ENCODE peak calls at places on chromosomes 1 and 21, in four cellular contexts. Q is adipocyte, A is thyroid gland, B is mammary epithelial cell. P is an unnamed sample.

GRCh38 chr1:109714661-109715372 is 2.8 kb downstream of the GSTM5 start:
- DNase-seq in Q (no peak), A (no peak), B (no peak), P (no peak)

GRCh38 chr1:15115542-15116330 is 37.8 kb upstream of the TMEM51 start:
- DNase-seq in Q (no peak), A (no peak), B (no peak), P (no peak)

GRCh38 chr1:37315236-37315870 is 159.0 kb upstream of the ZC3H12A start:
- DNase-seq in Q (no peak), A (no peak), B (no peak), P (no peak)

GRCh38 chr1:173190101-173190895 is 16.8 kb downstream of the TNFSF4 start:
- DNase-seq in Q (peak; percentile 74), A (peak; percentile 93), B (peak; percentile 93), P (peak; percentile 6)

GRCh38 chr1:107254306-107254705 is 113.5 kb downstream of the NTNG1 start:
- DNase-seq in Q (no peak), A (no peak), B (no peak), P (no peak)

GRCh38 chr1:108877324-108877812 is 583 bp downstream of the GPSM2 start:
- DNase-seq in Q (peak; percentile 72), A (peak; percentile 16), B (peak; percentile 40), P (no peak)

GRCh38 chr1:10659218-10659617 is 137.2 kb downstream of the CASZ1 start:
- DNase-seq in Q (no peak), A (no peak), B (no peak), P (no peak)

GRCh38 chr1:9908846-9909221 is 1.2 kb downstream of the CTNNBIP1 start:
- DNase-seq in Q (no peak), A (no peak), B (no peak), P (no peak)

GRCh38 chr1:5744342-5744741 is 247.9 kb downstream of the NPHP4 start:
- DNase-seq in Q (no peak), A (no peak), B (no peak), P (no peak)

DNA sequence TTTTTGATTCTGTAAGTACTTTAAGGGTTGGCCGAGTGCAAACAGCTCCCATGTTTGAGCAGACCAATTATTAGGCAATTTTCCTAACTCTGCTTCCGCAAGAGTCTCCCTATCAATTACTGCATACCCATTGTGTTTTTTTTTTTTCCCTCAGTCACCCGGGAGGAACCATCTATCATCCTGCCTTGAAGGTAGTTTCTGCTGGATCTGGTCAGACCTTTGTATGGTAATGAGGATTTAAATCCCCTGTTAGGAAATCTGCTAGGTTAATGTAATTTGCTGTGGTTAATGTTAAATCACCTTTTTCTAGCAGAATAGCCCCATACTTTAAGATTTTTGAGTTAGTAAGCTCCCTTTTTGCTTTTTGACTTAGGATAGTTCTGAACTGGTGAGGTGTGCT is 40.8 kb upstream of the WARS2 start:
- DNase-seq in Q (no peak), A (no peak), B (no peak), P (no peak)
- H3K9me3 ChIP-seq in Q (peaks cover 4% of the 10 kb centered on the region), A (no peaks in the 10 kb centered on the region), B (no peaks in the 10 kb centered on the region), P (no peaks in the 10 kb centered on the region)

GRCh38 chr21:45959182-45959581 is 22.4 kb upstream of the COL6A1 start:
- DNase-seq in Q (no peak), A (no peak), B (no peak), P (no peak)
- H3K9me3 ChIP-seq in Q (no peaks in the 10 kb centered on the region), A (no peaks in the 10 kb centered on the region), B (peaks cover 6% of the 10 kb centered on the region), P (no peaks in the 10 kb centered on the region)

GRCh38 chr1:203097001-203097400 is 11.2 kb upstream of the MYOG start:
- DNase-seq in Q (no peak), A (no peak), B (no peak), P (no peak)
- H3K9me3 ChIP-seq in Q (peaks cover 31% of the 10 kb centered on the region), A (no peaks in the 10 kb centered on the region), B (peaks cover 10% of the 10 kb centered on the region), P (no peaks in the 10 kb centered on the region)

DNA sequence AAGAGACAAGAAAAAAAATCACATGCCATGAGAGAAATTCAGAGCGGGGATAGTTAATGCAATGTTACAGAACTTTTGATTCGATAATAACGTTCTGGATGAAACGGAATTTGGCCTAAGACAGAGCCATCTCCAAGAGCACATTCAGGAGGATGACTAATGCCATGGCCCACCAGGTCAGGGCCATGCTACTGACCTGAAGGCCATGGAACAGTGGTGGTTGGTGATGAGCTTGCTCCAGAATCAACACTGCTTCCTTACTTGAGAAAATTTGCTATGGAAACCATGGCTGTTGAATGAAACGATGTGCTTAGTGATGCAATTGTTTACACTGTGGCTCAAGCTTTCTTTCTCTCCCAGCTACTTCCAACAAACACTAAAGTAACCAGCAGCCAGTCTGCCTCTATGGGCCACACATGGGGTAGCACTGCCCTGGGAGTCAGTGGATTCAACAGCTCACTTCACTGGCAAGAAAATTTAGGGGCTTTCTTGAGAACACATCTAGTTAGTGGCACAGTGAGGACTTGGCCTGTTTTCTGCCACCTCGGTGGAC is 299.1 kb downstream of the PCP4 start:
- DNase-seq in Q (no peak), A (no peak), B (no peak), P (no peak)
- H3K9me3 ChIP-seq in Q (no peaks in the 10 kb centered on the region), A (no peaks in the 10 kb centered on the region), B (no peaks in the 10 kb centered on the region), P (no peaks in the 10 kb centered on the region)

GRCh38 chr1:2810899-2811525 is 9.5 kb upstream of the TTC34 start:
- DNase-seq in Q (no peak), A (no peak), B (no peak), P (no peak)
- H3K9me3 ChIP-seq in Q (no peaks in the 10 kb centered on the region), A (no peaks in the 10 kb centered on the region), B (peaks cover 31% of the 10 kb centered on the region), P (no peaks in the 10 kb centered on the region)

GRCh38 chr1:49298304-49298703 is 521.6 kb upstream of the BEND5 start:
- DNase-seq in Q (peak; percentile 1), A (peak; percentile 11), B (no peak), P (peak; percentile 59)
- H3K9me3 ChIP-seq in Q (no peaks in the 10 kb centered on the region), A (no peaks in the 10 kb centered on the region), B (no peaks in the 10 kb centered on the region), P (no peaks in the 10 kb centered on the region)

DNA sequence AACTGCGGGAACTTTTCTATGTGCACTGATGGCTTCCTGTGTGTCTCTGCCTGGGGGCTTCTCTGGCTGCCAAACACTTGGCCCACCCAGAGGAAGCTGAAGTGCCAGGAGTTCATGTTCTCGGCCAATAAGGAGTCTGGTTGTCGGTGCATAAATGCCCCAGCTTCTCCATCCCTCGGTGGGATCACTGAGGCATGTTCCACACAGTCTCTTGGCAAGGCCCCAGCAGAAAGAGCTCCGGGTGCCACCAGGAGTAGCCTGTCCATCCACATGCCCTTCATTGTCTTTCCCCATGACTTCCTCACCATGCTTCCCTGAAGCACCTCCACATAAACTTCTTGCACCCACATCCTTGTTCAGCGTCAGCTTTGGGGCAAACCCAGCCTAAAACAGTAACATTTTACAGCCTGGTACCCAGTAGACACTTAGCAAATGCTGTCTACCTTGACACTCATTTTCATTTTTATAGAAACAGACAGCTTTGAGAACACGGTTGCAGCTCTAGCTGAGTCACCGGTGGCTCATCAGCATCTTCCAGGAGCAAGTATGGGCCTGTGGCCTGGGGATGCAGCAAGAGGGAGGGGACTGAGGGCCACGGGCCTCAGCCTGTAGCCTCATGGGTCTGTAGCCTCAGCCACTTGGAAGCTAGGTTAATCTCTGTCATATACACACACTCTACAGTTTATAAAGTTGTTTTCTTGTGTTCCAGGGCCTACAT is 14.8 kb upstream of the CDCP2 start:
- DNase-seq in Q (peak; percentile 13), A (no peak), B (peak; percentile 92), P (no peak)
- H3K9me3 ChIP-seq in Q (no peaks in the 10 kb centered on the region), A (no peaks in the 10 kb centered on the region), B (no peaks in the 10 kb centered on the region), P (no peaks in the 10 kb centered on the region)

P was measured in SK-N-MC.